ENCODE peak calls at places on chromosome 10, in six cellular contexts. B is mucosa of descending colon; O is RWPE2; L is IMR-90; N is fibroblast of lung; Q is effector memory CD4-positive, alpha-beta T cell. I is an unnamed sample.

GRCh38 chr10:80702143-80702542 is 164.4 kb downstream of the SH2D4B start:
- DNase-seq in B (no peak), O (no peak), L (no peak), N (no peak), Q (no peak), I (no peak)

GRCh38 chr10:124701435-124701834 is 42.7 kb downstream of the FAM53B start:
- DNase-seq in B (peak), O (no peak), L (peak), N (peak), Q (no peak), I (peak)

GRCh38 chr10:131098416-131098952 is 213.0 kb downstream of the TCERG1L start:
- DNase-seq in B (no peak), O (no peak), L (no peak), N (no peak), Q (no peak), I (no peak)

GRCh38 chr10:50946991-50947781 is 61.8 kb upstream of the A1CF start:
- DNase-seq in B (no peak), O (no peak), L (peak), N (peak), Q (no peak), I (no peak)

GRCh38 chr10:10293431-10293830 is 724.2 kb upstream of the CELF2 start:
- DNase-seq in B (no peak), O (no peak), L (no peak), N (no peak), Q (no peak), I (peak)

GRCh38 chr10:68871731-68872342 is 29.3 kb upstream of the DDX50 start:
- DNase-seq in B (no peak), O (no peak), L (peak), N (peak), Q (no peak), I (peak)

GRCh38 chr10:70742537-70743429 is 42.4 kb downstream of the TBATA start:
- DNase-seq in B (peak), O (no peak), L (peak), N (peak), Q (no peak), I (no peak)

GRCh38 chr10:109939253-109939961 is 16.1 kb upstream of the XPNPEP1 start:
- DNase-seq in B (no peak), O (no peak), L (no peak), N (no peak), Q (no peak), I (no peak)

GRCh38 chr10:12041766-12042408 is 722 bp downstream of the UPF2 start:
- DNase-seq in B (peak), O (no peak), L (peak), N (peak), Q (no peak), I (peak)

GRCh38 chr10:13382759-13383753 is 35.0 kb upstream of the SEPHS1 start:
- DNase-seq in B (peak), O (peak), L (no peak), N (peak), Q (no peak), I (no peak)

GRCh38 chr10:78997635-78998618 is 70.8 kb upstream of the ZMIZ1 start:
- DNase-seq in B (no peak), O (no peak), L (no peak), N (no peak), Q (no peak), I (no peak)

GRCh38 chr10:79003183-79004100 is 65.3 kb upstream of the ZMIZ1 start:
- DNase-seq in B (no peak), O (no peak), L (no peak), N (peak), Q (no peak), I (peak)

GRCh38 chr10:79004311-79004710 is 64.5 kb upstream of the ZMIZ1 start:
- DNase-seq in B (no peak), O (no peak), L (no peak), N (no peak), Q (no peak), I (no peak)

GRCh38 chr10:79002336-79002735 is 66.4 kb upstream of the ZMIZ1 start:
- DNase-seq in B (no peak), O (no peak), L (no peak), N (no peak), Q (no peak), I (no peak)

GRCh38 chr10:79001082-79001885 is 67.5 kb upstream of the ZMIZ1 start:
- DNase-seq in B (no peak), O (no peak), L (peak), N (peak), Q (no peak), I (no peak)
- H3K4me3 ChIP-seq in B (no peak), O (no peak), L (no peak), N (no peak), Q (no peak), I (no peak)

DNA sequence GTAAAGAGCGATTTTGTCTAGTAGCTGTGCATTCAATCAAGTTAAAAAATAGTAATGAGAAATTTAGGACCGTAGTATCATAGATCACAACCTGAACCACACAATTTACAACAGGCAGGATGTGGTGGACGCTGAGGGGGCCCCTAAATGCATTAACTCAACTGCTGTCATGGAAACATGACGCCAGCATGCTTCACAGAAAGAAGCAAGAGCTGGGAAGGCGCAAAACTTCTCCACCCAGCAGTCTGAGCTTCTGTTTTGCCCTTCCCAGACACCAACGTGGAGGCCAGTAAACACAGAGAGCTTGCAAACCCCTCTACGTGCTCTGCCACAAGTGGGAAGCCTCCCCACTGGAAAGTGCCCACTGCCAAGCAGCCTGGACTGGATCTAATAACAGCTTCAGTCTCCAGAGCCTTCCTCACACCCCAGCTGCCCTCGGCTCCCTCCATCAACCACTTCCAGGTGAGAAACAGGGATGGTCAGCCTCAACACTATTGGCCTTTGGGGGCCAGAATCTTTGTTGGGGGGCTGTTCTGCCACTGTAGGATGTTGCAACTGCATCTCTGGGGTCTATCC is 151.8 kb downstream of the SFMBT2 start:
- DNase-seq in B (peak), O (no peak), L (no peak), N (peak), Q (peak), I (no peak)
- H3K4me3 ChIP-seq in B (no peak), O (no peak), L (no peak), N (no peak), Q (no peak), I (no peak)

GRCh38 chr10:28171468-28172235 is 131.2 kb downstream of the MPP7 start:
- DNase-seq in B (no peak), O (no peak), L (peak), N (no peak), Q (no peak), I (no peak)
- H3K4me3 ChIP-seq in B (no peak), O (no peak), L (no peak), N (no peak), Q (no peak), I (no peak)

GRCh38 chr10:21508987-21509334 is 16.5 kb downstream of the SKIDA1 start:
- DNase-seq in B (no peak), O (no peak), L (no peak), N (no peak), Q (no peak), I (no peak)

GRCh38 chr10:21507066-21507669 is 18.3 kb downstream of the SKIDA1 start:
- DNase-seq in B (no peak), O (no peak), L (no peak), N (no peak), Q (no peak), I (no peak)

GRCh38 chr10:21510218-21511070 is 15.0 kb downstream of the SKIDA1 start:
- DNase-seq in B (no peak), O (no peak), L (no peak), N (peak), Q (no peak), I (peak)

GRCh38 chr10:21511931-21512330 is 13.6 kb downstream of the SKIDA1 start:
- DNase-seq in B (no peak), O (no peak), L (no peak), N (peak), Q (no peak), I (no peak)

GRCh38 chr10:21509391-21510217 is 15.9 kb downstream of the SKIDA1 start:
- DNase-seq in B (no peak), O (no peak), L (no peak), N (peak), Q (no peak), I (no peak)
- H3K4me3 ChIP-seq in B (no peak), O (no peak), L (peak), N (peak), Q (no peak), I (peak)

DNA sequence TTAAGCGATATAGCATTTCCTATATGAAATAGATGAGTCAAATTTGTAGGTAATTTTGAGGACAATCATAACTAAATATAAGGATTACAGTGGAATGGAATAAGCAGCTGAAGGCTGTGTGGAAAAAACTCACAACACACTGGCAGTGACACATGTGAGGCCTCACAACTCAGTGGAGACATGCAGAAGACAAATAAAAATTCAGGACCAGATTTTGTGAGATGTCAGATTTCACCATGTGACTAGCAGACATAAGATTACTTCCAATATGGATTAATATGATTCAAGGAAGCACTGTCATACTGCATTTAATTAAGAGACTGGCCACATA is 17.6 kb downstream of the ERLIN1 start:
- DNase-seq in B (no peak), O (no peak), L (no peak), N (no peak), Q (no peak), I (no peak)
- H3K4me3 ChIP-seq in B (no peak), O (no peak), L (no peak), N (no peak), Q (peak), I (no peak)

I was measured in testis.